ENCODE peak calls at places on chromosomes 12 and 14, in five cellular contexts. X, B, G, C and L are unnamed samples. For H3K4me1, the result is how much of the 10 kb centered on the place peaks cover.

GRCh38 chr12:2805146-2805525 is 7.3 kb upstream of the ITFG2 start:
- DNase-seq in X (no peak), B (no peak), G (no peak), C (no peak), L (no peak)

GRCh38 chr12:113416091-113416754 is 6.0 kb upstream of the SDSL start:
- DNase-seq in X (no peak), B (no peak), G (no peak), C (no peak), L (no peak)

GRCh38 chr12:5525783-5526367 is 94.0 kb downstream of the NTF3 start:
- DNase-seq in X (no peak), B (no peak), G (no peak), C (no peak), L (no peak)

GRCh38 chr12:6230321-6231110 is 30.3 kb downstream of the CD9 start:
- DNase-seq in X (no peak), B (peak), G (no peak), C (peak), L (peak)

GRCh38 chr12:23729354-23729753 is 220.1 kb downstream of the SOX5 start:
- DNase-seq in X (no peak), B (no peak), G (peak), C (no peak), L (no peak)

GRCh38 chr14:36973806-36974442 is 198.5 kb downstream of the SLC25A21 start:
- DNase-seq in X (no peak), B (no peak), G (peak), C (no peak), L (no peak)

GRCh38 chr14:77342726-77343397 is 22.0 kb downstream of the GSTZ1 start:
- DNase-seq in X (no peak), B (no peak), G (no peak), C (no peak), L (no peak)

GRCh38 chr12:47219243-47219642 is 139.5 kb upstream of the AMIGO2 start:
- DNase-seq in X (no peak), B (no peak), G (no peak), C (no peak), L (no peak)

GRCh38 chr14:31181271-31181670 is 26.3 kb downstream of the HECTD1 start:
- DNase-seq in X (no peak), B (no peak), G (no peak), C (no peak), L (no peak)

GRCh38 chr12:5003025-5003666 is 40.5 kb upstream of the KCNA5 start:
- DNase-seq in X (peak), B (peak), G (peak), C (peak), L (no peak)

GRCh38 chr12:46259713-46260112 is 9.1 kb downstream of the SLC38A1 start:
- DNase-seq in X (no peak), B (no peak), G (no peak), C (no peak), L (no peak)

GRCh38 chr14:54127526-54127925 is 170.9 kb upstream of the BMP4 start:
- DNase-seq in X (no peak), B (no peak), G (peak), C (no peak), L (no peak)

GRCh38 chr12:19741132-19741489 is 301.8 kb downstream of the AEBP2 start:
- DNase-seq in X (no peak), B (no peak), G (no peak), C (no peak), L (no peak)

GRCh38 chr14:52013984-52014600 is 24.7 kb downstream of the RTRAF start:
- DNase-seq in X (peak), B (no peak), G (no peak), C (no peak), L (no peak)

GRCh38 chr14:52015411-52016030 is 26.2 kb downstream of the RTRAF start:
- DNase-seq in X (peak), B (no peak), G (peak), C (peak), L (no peak)

GRCh38 chr14:52011557-52011956 is 22.2 kb downstream of the RTRAF start:
- DNase-seq in X (no peak), B (no peak), G (no peak), C (no peak), L (no peak)

GRCh38 chr14:52012635-52013034 is 23.3 kb downstream of the RTRAF start:
- DNase-seq in X (peak), B (no peak), G (no peak), C (peak), L (no peak)

DNA sequence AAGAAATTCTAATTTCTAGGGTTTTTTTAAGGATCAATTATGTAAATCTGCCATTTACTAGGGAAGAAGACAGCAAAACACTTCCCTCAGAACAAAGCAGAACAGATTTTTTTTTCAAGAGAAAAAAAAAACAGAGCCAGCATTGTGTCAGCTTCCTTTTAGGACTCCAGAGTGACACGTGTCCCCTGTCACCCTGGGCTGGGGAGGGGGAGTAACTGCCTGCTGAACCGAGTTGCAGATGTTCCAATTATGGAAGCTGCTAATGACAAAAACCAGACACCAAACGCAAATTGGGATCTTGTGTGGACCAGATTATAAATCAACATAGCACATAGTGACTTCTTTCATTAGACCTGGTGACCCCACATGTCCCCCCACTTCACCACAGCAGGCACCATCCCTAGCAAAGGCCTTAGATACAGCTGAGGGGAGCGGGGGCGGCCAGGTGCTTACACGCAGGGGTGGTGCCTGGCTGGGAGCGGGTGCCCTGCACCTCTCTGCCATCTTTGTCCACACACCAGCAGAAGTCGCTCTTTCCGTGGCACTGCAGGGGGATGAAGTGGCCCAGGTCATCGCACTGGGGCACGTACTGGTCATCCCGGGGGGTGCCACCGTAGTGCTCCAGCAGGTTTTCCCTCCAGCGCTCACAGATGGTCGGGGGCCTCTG is 25.4 kb downstream of the RTRAF start:
- DNase-seq in X (no peak), B (no peak), G (no peak), C (peak), L (no peak)
- H3K27ac ChIP-seq in X (no peak), B (peak), G (no peak), C (peak), L (no peak)

GRCh38 chr14:28901631-28902030 is 135.0 kb downstream of the FOXG1 start:
- DNase-seq in X (peak), B (no peak), G (no peak), C (no peak), L (no peak)

GRCh38 chr14:28895389-28895788 is 128.8 kb downstream of the FOXG1 start:
- DNase-seq in X (no peak), B (no peak), G (no peak), C (no peak), L (no peak)

DNA sequence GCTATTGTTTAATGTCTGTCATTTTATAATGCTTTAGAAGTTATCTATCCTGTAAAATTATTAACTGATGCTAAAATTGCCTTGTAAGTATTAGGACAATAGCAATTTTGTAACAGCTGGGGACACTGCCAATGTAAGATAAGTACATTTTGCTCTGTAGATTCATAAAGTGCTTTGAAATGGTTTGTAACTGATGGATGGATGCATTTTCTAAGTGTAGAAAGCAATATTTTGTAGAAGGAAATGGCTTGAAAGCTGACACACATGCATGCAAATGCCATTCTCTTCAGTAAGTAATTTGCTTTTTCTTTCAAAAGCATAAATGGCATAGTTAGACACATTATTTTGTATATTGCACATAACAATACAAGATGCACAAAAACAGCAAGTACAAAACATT is 129.8 kb downstream of the FOXG1 start:
- DNase-seq in X (no peak), B (no peak), G (no peak), C (no peak), L (no peak)
- H3K4me1 ChIP-seq in X (under half), B (under half), G (under half), C (under half), L (under half)

GRCh38 chr12:124796303-124796957 is 67.2 kb downstream of the SCARB1 start:
- DNase-seq in X (no peak), B (no peak), G (no peak), C (no peak), L (no peak)
- H3K27ac ChIP-seq in X (no peak), B (no peak), G (no peak), C (no peak), L (no peak)

GRCh38 chr14:49619730-49620129 is 696 bp downstream of the RPL36AL start:
- DNase-seq in X (no peak), B (no peak), G (no peak), C (no peak), L (no peak)
- H3K4me1 ChIP-seq in X (under half), B (under half), G (under half), C (under half), L (under half)

GRCh38 chr12:94586589-94587259 is 63.6 kb downstream of the TMCC3 start:
- DNase-seq in X (no peak), B (no peak), G (peak), C (no peak), L (no peak)

GRCh38 chr12:94588271-94588785 is 62.0 kb downstream of the TMCC3 start:
- DNase-seq in X (no peak), B (no peak), G (peak), C (no peak), L (no peak)

GRCh38 chr12:94585624-94586023 is 64.7 kb downstream of the TMCC3 start:
- DNase-seq in X (no peak), B (no peak), G (no peak), C (no peak), L (no peak)

GRCh38 chr12:94589591-94590001 is 60.8 kb downstream of the TMCC3 start:
- DNase-seq in X (no peak), B (no peak), G (no peak), C (no peak), L (no peak)

DNA sequence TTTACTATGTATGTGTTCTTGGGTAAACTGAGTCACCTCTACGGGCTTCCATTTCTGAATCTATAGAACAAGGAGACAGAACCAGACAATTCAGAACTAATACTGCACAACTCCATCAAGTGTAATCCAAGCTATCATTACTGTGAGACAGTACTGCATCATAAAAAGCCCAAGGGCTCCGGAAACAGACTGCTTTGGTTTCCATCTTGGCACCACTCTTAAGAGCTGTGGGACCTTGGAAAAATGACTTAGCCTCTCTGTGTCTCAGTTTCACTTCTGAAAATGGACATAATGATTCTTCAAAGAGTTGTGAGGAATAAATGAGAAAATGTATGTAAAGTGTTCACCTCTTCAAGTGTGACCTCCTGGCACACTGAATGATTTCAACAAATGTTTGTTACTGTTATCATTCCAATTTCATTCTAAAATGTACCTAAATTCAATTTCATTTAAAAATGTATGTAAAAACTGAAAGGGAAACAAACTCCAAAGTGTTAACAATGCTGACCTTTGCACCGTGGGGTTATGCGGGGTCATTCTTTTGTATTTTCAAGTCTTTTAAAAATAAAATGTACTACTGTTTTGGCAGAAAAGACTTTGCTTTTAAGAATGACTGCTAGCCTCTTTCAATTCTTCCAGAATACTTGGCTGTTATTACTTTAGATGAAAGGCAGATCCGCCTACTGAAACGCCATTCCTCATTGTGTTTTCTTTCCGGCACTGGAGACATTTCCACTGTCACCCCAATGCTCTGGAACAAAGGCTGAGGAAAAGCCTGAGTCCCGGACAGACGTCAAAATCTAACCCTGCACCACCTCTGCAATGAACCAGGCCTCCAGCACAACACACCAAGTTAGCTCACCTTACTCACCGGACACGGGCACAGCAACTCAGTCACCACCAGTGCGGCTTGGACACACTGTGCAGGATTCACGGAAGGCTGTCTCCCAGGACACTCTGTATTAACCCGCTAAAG is 62.8 kb downstream of the TMCC3 start:
- DNase-seq in X (no peak), B (no peak), G (peak), C (peak), L (no peak)
- H3K27ac ChIP-seq in X (no peak), B (peak), G (peak), C (peak), L (no peak)

GRCh38 chr14:95525999-95526398 is 8.9 kb upstream of the GLRX5 start:
- DNase-seq in X (peak), B (no peak), G (no peak), C (no peak), L (no peak)
- H3K4me1 ChIP-seq in X (under half), B (under half), G (under half), C (half or more), L (under half)